ENCODE peak calls at places on chromosomes 3 and 15, in seven cellular contexts. R is T-cell, P is small intestine, D is GM20000, A is pancreas, Z is ELR, N is GM04504. M is an unnamed sample.

GRCh38 chr3:49570033-49570654 is 15.9 kb downstream of the BSN start:
- DNase-seq in R (no peak), P (no peak), D (no peak), A (no peak), Z (no peak), N (no peak), M (no peak)

GRCh38 chr15:67836134-67836455 is 3.8 kb downstream of the RNU6-1 start:
- DNase-seq in R (no peak), P (no peak), D (no peak), A (no peak), Z (peak), N (no peak), M (no peak)

GRCh38 chr15:57251308-57251707 is 125.0 kb upstream of the CGNL1 start:
- DNase-seq in R (no peak), P (no peak), D (no peak), A (no peak), Z (peak), N (no peak), M (no peak)

GRCh38 chr3:38354588-38355344 is 8.2 kb downstream of the XYLB start:
- DNase-seq in R (no peak), P (peak), D (no peak), A (no peak), Z (peak), N (peak), M (no peak)

GRCh38 chr3:98855811-98856400 is 45.6 kb downstream of the DCBLD2 start:
- DNase-seq in R (no peak), P (no peak), D (no peak), A (no peak), Z (peak), N (peak), M (no peak)

GRCh38 chr15:73965730-73966103 is 26.4 kb downstream of the STOML1 start:
- DNase-seq in R (no peak), P (no peak), D (peak), A (no peak), Z (peak), N (no peak), M (no peak)

GRCh38 chr3:63462732-63463131 is 184.6 kb downstream of the SYNPR start:
- DNase-seq in R (no peak), P (no peak), D (no peak), A (no peak), Z (no peak), N (no peak), M (no peak)

GRCh38 chr3:160982497-160982896 is 122.7 kb downstream of the B3GALNT1 start:
- DNase-seq in R (no peak), P (no peak), D (peak), A (no peak), Z (no peak), N (no peak), M (no peak)

GRCh38 chr3:139520028-139520737 is 19.4 kb downstream of the RBP1 start:
- DNase-seq in R (no peak), P (peak), D (peak), A (no peak), Z (no peak), N (no peak), M (peak)

GRCh38 chr3:42157915-42158538 is 66.9 kb downstream of the TRAK1 start:
- DNase-seq in R (no peak), P (no peak), D (peak), A (no peak), Z (peak), N (no peak), M (no peak)

GRCh38 chr3:24067483-24067882 is 122.4 kb downstream of the NR1D2 start:
- DNase-seq in R (no peak), P (no peak), D (no peak), A (no peak), Z (no peak), N (no peak), M (no peak)

GRCh38 chr3:72343078-72343477 is 505.2 kb downstream of the SHQ1 start:
- DNase-seq in R (no peak), P (no peak), D (no peak), A (no peak), Z (peak), N (no peak), M (no peak)

M was measured in HuH-7.